ENCODE peak calls at places on chromosomes 13 and 19, in six cellular contexts. W, K, U, I, F and O are unnamed samples.
A peak's percentile ranks its signal among the peaks of the same experiment; 100 is the strongest.

GRCh38 chr19:16628984-16629691 is 1.1 kb upstream of the MED26 start:
- DNase-seq in W (no peak), U (no peak), I (peak; percentile 82), K (peak; percentile 66), F (no peak), O (peak; percentile 65)

GRCh38 chr13:95882121-95882520 is 171.1 kb downstream of the UGGT2 start:
- DNase-seq in W (no peak), I (no peak), F (no peak), U (no peak), K (peak; percentile 22), O (no peak)

GRCh38 chr19:47183579-47183978 is 47.4 kb downstream of the BBC3 start:
- DNase-seq in F (no peak), K (no peak), I (no peak), U (no peak), W (no peak), O (no peak)

GRCh38 chr13:22594041-22594440 is 586.7 kb upstream of the SGCG start:
- DNase-seq in U (no peak), W (no peak), F (no peak), K (no peak), I (no peak), O (no peak)

GRCh38 chr13:20351279-20352022 is 119.3 kb upstream of the GJB6 start:
- DNase-seq in K (peak; percentile 17), I (peak; percentile 38), W (peak; percentile 41), U (no peak), F (peak; percentile 72), O (peak; percentile 78)

GRCh38 chr19:3551808-3552095 is 5.6 kb downstream of the MFSD12 start:
- DNase-seq in K (no peak), F (no peak), W (no peak), I (no peak), U (no peak), O (no peak)

GRCh38 chr13:91158015-91158390 is 189.5 kb upstream of the MIR17HG start:
- DNase-seq in F (no peak), U (no peak), I (no peak), K (no peak), W (no peak), O (no peak)

GRCh38 chr13:95007322-95007721 is 293.9 kb downstream of the ABCC4 start:
- DNase-seq in K (no peak), U (no peak), I (no peak), F (no peak), W (no peak), O (no peak)

GRCh38 chr13:76667551-76667950 is 218.7 kb downstream of the KCTD12 start:
- DNase-seq in F (no peak), I (peak; percentile 92), W (no peak), K (no peak), U (no peak), O (peak; percentile 82)

GRCh38 chr13:109918179-109918651 is 131.8 kb upstream of the IRS2 start:
- DNase-seq in K (no peak), I (no peak), U (no peak), W (no peak), F (no peak), O (peak; percentile 53)

GRCh38 chr19:43439183-43440063 is 24.7 kb downstream of the TEX101 start:
- DNase-seq in U (peak; percentile 12), I (peak; percentile 80), F (no peak), K (no peak), W (peak; percentile 76), O (peak; percentile 91)

GRCh38 chr13:51834581-51835158 is 10.3 kb downstream of the TMEM272 start:
- DNase-seq in U (no peak), K (no peak), F (no peak), I (no peak), W (no peak), O (no peak)

GRCh38 chr13:51223284-51224270 is 1.4 kb downstream of the FAM124A start:
- DNase-seq in K (no peak), F (peak; percentile 68), W (no peak), U (no peak), I (no peak), O (no peak)

GRCh38 chr19:45137179-45137761 is 23.5 kb downstream of the NKPD1 start:
- DNase-seq in W (no peak), I (no peak), K (no peak), F (peak; percentile 82), U (no peak), O (no peak)

GRCh38 chr13:90055760-90056159 is 1291.7 kb upstream of the MIR17HG start:
- DNase-seq in F (no peak), W (no peak), I (no peak), K (no peak), U (no peak), O (no peak)

GRCh38 chr13:29543230-29544215 is 52.0 kb downstream of the SLC7A1 start:
- DNase-seq in U (no peak), K (no peak), W (no peak), F (no peak), I (no peak), O (peak; percentile 39)

GRCh38 chr19:49859838-49860715 is 7.3 kb downstream of the PNKP start:
- DNase-seq in K (no peak), W (no peak), I (no peak), U (no peak), F (no peak), O (no peak)

GRCh38 chr13:76634431-76635191 is 251.6 kb downstream of the KCTD12 start:
- DNase-seq in U (no peak), F (no peak), K (no peak), W (no peak), I (no peak), O (no peak)

GRCh38 chr13:36163809-36164308 is 32.7 kb upstream of the DCLK1 start:
- DNase-seq in I (peak; percentile 97), K (peak; percentile 76), U (no peak), W (no peak), F (peak; percentile 88), O (peak; percentile 1)

GRCh38 chr13:36059366-36059765 is 71.8 kb downstream of the DCLK1 start:
- DNase-seq in F (no peak), K (peak; percentile 5), U (no peak), I (no peak), W (no peak), O (no peak)

GRCh38 chr19:29855771-29856510 is 44.1 kb downstream of the CCNE1 start:
- DNase-seq in F (no peak), I (no peak), K (no peak), W (no peak), U (no peak), O (no peak)

GRCh38 chr13:78193853-78194252 is 275.2 kb upstream of the EDNRB start:
- DNase-seq in W (no peak), K (no peak), F (no peak), I (no peak), U (no peak), O (peak; percentile 47)

GRCh38 chr19:16139752-16140151 is 3.7 kb upstream of the HSH2D start:
- DNase-seq in I (no peak), U (no peak), K (no peak), F (no peak), W (no peak), O (no peak)

DNA sequence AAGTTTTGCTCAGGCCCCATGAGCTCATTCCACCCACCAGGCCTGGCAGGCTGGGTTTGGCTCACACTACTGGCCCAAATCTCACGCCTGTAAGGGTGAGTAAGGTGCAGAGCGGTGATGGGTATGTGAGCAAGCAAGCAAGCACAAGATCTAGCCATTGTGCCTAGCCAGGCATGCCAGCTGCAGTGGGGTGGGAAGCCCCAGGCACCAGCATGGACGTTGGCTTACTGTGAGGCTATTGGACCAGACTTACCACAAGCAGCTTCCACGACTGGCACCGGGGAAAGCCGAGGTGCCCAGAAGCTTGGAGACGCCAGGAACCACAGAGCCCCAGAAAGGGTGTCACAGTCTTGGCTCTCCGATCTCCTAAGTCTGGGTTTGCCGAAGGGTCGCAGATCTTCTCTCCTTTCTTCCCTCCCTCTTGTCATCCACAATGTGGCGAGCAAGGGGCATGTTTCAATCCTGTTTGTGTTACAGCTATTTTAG is 2659.4 kb upstream of the PCDH20 start:
- DNase-seq in F (no peak), I (no peak), U (no peak), W (no peak), K (no peak), O (no peak)
- H3K4me3 ChIP-seq in F (no peak overlapping the region), I (no peak overlapping the region), U (no peak overlapping the region), W (no peak overlapping the region), K (no peak overlapping the region), O (no peak overlapping the region)

DNA sequence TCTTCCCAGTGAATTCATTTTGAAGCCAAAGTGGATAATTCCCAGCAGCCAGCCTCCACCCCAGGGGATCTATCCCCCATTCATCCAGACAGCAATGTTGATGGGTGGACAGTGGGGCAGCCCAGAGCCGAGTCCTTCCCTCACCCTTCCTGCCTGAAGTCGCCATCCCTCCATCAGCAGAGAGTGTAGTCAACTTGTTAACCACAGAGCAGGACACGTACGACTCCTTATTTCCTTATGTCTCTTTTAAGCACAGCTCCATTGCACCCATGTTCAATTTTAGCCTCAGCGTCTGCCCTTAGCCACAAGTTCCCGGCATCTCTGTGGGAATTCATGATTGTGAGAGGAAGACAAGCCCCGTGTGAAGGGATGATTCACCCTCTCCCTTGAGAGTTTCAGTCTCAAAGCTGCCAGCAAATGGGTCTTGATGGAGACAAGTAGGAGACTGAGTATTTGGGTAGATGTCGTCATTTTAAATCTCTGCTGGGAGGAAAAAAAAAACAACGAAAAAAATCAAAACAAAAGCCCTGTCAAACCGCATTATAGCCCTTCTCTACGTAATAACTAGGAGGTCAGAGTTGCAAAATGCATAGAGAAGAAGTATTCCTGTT is 58.3 kb upstream of the MEDAG start:
- DNase-seq in U (no peak), F (peak; percentile 96), K (no peak), I (peak; percentile 100), W (no peak), O (peak; percentile 99)
- H3K4me3 ChIP-seq in U (no peak overlapping the region), F (peak overlapping the region; percentile 42), K (no peak overlapping the region), I (peak overlapping the region; percentile 34), W (no peak overlapping the region), O (peak overlapping the region; percentile 42)

DNA sequence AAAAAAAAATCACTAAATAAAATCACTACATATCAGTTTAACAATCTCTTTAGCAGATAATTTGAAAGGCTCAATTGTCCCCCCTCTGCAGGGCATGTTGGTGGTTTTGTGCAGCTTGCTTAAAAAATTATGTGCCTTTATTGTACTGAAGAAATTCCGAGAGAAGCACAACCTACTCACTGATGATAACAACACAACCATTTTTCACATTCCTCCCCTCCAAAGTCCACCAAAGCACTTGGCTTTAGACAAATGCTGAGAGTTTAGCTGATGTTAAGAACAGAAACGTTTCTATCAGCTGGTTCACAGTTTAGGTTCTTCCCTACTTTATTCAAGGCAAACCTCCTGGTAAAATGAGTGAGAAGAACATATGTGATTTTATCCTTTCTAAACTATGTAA is 923 bp downstream of the DOCK9 start:
- DNase-seq in F (no peak), U (no peak), I (peak; percentile 37), W (no peak), K (no peak), O (peak; percentile 12)
- H3K4me3 ChIP-seq in F (no peak overlapping the region), U (no peak overlapping the region), I (peak overlapping the region; percentile 26), W (peak overlapping the region; percentile 80), K (no peak overlapping the region), O (peak overlapping the region; percentile 70)

GRCh38 chr19:7670790-7671189 is 1.9 kb downstream of the RETN start:
- DNase-seq in I (no peak), W (no peak), U (no peak), K (no peak), F (peak; percentile 62), O (no peak)

GRCh38 chr19:7668842-7669241 is at the start of gene RETN:
- DNase-seq in I (no peak), U (no peak), F (peak; percentile 60), W (no peak), K (no peak), O (no peak)

GRCh38 chr19:7669641-7670040 is 792 bp downstream of the RETN start:
- DNase-seq in U (no peak), F (peak; percentile 58), K (no peak), I (no peak), W (no peak), O (no peak)

GRCh38 chr19:7672522-7672921 is 3.7 kb downstream of the RETN start:
- DNase-seq in K (no peak), F (peak; percentile 62), W (no peak), I (no peak), U (no peak), O (no peak)

GRCh38 chr19:7670150-7670784 is 1.4 kb downstream of the RETN start:
- DNase-seq in I (no peak), F (peak; percentile 82), K (no peak), W (no peak), U (no peak), O (peak; percentile 37)
- H3K4me3 ChIP-seq in I (no peak overlapping the region), F (no peak overlapping the region), K (no peak overlapping the region), W (no peak overlapping the region), U (peak overlapping the region; percentile 20), O (no peak overlapping the region)